ENCODE peak calls at places on chromosomes 11 and 22, in eight cellular contexts. One of them, this sample, is unnamed.

GRCh38 chr22:38317995-38318715 is 922 bp upstream of the CSNK1E start:
- DNase-seq in naive thymus-derived CD4-positive, alpha-beta T cell: no peak
- DNase-seq in A549: peak; percentile 94
- DNase-seq in psoas muscle: peak; percentile 79
- DNase-seq in GM23248: peak; percentile 99
- DNase-seq in cardiac muscle cell: no peak
- DNase-seq in CD8-positive, alpha-beta memory T cell: no peak
- DNase-seq in RWPE2: peak; percentile 94
- DNase-seq in this sample: peak; percentile 99

GRCh38 chr11:40054631-40055030 is 1404.8 kb downstream of the LRRC4C start:
- DNase-seq in naive thymus-derived CD4-positive, alpha-beta T cell: no peak
- DNase-seq in A549: no peak
- DNase-seq in psoas muscle: no peak
- DNase-seq in GM23248: no peak
- DNase-seq in cardiac muscle cell: no peak
- DNase-seq in CD8-positive, alpha-beta memory T cell: no peak
- DNase-seq in RWPE2: no peak
- DNase-seq in this sample: no peak

GRCh38 chr11:117928818-117929567 is at the start of gene TMPRSS13:
- DNase-seq in naive thymus-derived CD4-positive, alpha-beta T cell: no peak
- DNase-seq in A549: no peak
- DNase-seq in psoas muscle: no peak
- DNase-seq in GM23248: no peak
- DNase-seq in cardiac muscle cell: no peak
- DNase-seq in CD8-positive, alpha-beta memory T cell: no peak
- DNase-seq in RWPE2: no peak
- DNase-seq in this sample: peak; percentile 94

GRCh38 chr11:74670171-74670570 is 61.1 kb downstream of the CHRDL2 start:
- DNase-seq in naive thymus-derived CD4-positive, alpha-beta T cell: no peak
- DNase-seq in A549: no peak
- DNase-seq in psoas muscle: no peak
- DNase-seq in GM23248: no peak
- DNase-seq in cardiac muscle cell: no peak
- DNase-seq in CD8-positive, alpha-beta memory T cell: no peak
- DNase-seq in RWPE2: no peak
- DNase-seq in this sample: no peak

GRCh38 chr11:134580635-134581025 is 168.6 kb upstream of the B3GAT1 start:
- DNase-seq in naive thymus-derived CD4-positive, alpha-beta T cell: no peak
- DNase-seq in A549: no peak
- DNase-seq in psoas muscle: no peak
- DNase-seq in GM23248: no peak
- DNase-seq in cardiac muscle cell: no peak
- DNase-seq in CD8-positive, alpha-beta memory T cell: no peak
- DNase-seq in RWPE2: no peak
- DNase-seq in this sample: no peak

GRCh38 chr22:20424937-20425587 is 12.6 kb downstream of the SCARF2 start:
- DNase-seq in naive thymus-derived CD4-positive, alpha-beta T cell: no peak
- DNase-seq in A549: no peak
- DNase-seq in psoas muscle: peak; percentile 80
- DNase-seq in GM23248: no peak
- DNase-seq in cardiac muscle cell: no peak
- DNase-seq in CD8-positive, alpha-beta memory T cell: no peak
- DNase-seq in RWPE2: peak; percentile 51
- DNase-seq in this sample: no peak

GRCh38 chr11:44708063-44708462 is 18.7 kb upstream of the TSPAN18 start:
- DNase-seq in naive thymus-derived CD4-positive, alpha-beta T cell: no peak
- DNase-seq in A549: no peak
- DNase-seq in psoas muscle: no peak
- DNase-seq in GM23248: no peak
- DNase-seq in cardiac muscle cell: no peak
- DNase-seq in CD8-positive, alpha-beta memory T cell: no peak
- DNase-seq in RWPE2: no peak
- DNase-seq in this sample: no peak

GRCh38 chr11:58629857-58630256 is 7.4 kb downstream of the CNTF start:
- DNase-seq in naive thymus-derived CD4-positive, alpha-beta T cell: peak; percentile 32
- DNase-seq in A549: peak; percentile 31
- DNase-seq in psoas muscle: no peak
- DNase-seq in GM23248: peak; percentile 82
- DNase-seq in cardiac muscle cell: peak; percentile 53
- DNase-seq in CD8-positive, alpha-beta memory T cell: no peak
- DNase-seq in RWPE2: no peak
- DNase-seq in this sample: no peak

GRCh38 chr22:40236131-40236665 is 58.5 kb downstream of the TNRC6B start:
- DNase-seq in naive thymus-derived CD4-positive, alpha-beta T cell: no peak
- DNase-seq in A549: no peak
- DNase-seq in psoas muscle: no peak
- DNase-seq in GM23248: no peak
- DNase-seq in cardiac muscle cell: no peak
- DNase-seq in CD8-positive, alpha-beta memory T cell: no peak
- DNase-seq in RWPE2: no peak
- DNase-seq in this sample: no peak

GRCh38 chr11:67627394-67627787 is 2.3 kb downstream of the NUDT8 start:
- DNase-seq in naive thymus-derived CD4-positive, alpha-beta T cell: no peak
- DNase-seq in A549: no peak
- DNase-seq in psoas muscle: peak; percentile 35
- DNase-seq in GM23248: no peak
- DNase-seq in cardiac muscle cell: no peak
- DNase-seq in CD8-positive, alpha-beta memory T cell: no peak
- DNase-seq in RWPE2: peak; percentile 53
- DNase-seq in this sample: no peak

GRCh38 chr11:10485646-10486045 is 30.6 kb downstream of the AMPD3 start:
- DNase-seq in naive thymus-derived CD4-positive, alpha-beta T cell: no peak
- DNase-seq in A549: no peak
- DNase-seq in psoas muscle: no peak
- DNase-seq in GM23248: no peak
- DNase-seq in cardiac muscle cell: no peak
- DNase-seq in CD8-positive, alpha-beta memory T cell: no peak
- DNase-seq in RWPE2: no peak
- DNase-seq in this sample: no peak

DNA sequence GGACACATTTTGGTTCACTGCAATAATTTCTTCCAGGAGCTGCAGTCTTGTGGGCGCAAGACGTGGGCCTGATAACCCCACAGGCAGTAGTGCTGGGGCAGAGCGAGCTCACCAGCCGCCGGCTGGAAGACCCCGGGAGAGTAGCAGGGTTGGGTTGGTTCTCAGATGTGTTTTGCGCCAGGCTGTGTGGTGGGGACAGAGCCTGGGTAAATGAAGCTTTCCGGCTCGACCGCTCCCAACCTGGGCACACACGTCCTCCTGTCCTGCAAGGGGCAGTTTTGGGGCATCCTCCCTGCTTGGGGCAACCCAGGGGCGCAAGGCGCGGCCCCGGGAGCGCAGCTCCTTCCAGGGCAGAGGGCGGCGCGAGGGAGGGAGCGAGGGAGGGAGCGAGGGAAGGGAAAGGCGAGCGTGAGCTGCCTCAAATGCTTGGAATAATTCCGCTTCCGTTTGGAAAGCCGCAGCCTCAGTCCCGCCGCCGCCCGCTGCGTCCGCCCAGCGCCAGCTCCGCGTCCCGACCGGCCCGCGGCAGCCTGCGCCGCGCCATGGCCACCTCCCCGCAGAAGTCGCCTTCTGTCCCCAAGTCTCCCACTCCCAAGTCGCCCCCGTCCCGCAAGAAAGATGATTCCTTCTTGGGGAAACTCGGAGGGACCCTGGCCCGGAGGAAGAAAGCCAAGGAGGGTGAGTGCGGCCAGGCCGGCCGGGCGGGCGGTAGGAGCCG is at the start of gene PARVA:
- DNase-seq in naive thymus-derived CD4-positive, alpha-beta T cell: peak; percentile 10
- DNase-seq in A549: peak; percentile 25
- DNase-seq in psoas muscle: peak; percentile 76
- DNase-seq in GM23248: peak; percentile 94
- DNase-seq in cardiac muscle cell: peak; percentile 91
- DNase-seq in CD8-positive, alpha-beta memory T cell: no peak
- DNase-seq in RWPE2: no peak
- DNase-seq in this sample: peak; percentile 66
- H3K4me3 ChIP-seq in naive thymus-derived CD4-positive, alpha-beta T cell: peak within 1 kb of the TSS; percentile 17
- H3K4me3 ChIP-seq in A549: peak within 1 kb of the TSS; percentile 59
- H3K4me3 ChIP-seq in psoas muscle: peak within 1 kb of the TSS; percentile 72
- H3K4me3 ChIP-seq in GM23248: peak within 1 kb of the TSS; percentile 75
- H3K4me3 ChIP-seq in cardiac muscle cell: peak within 1 kb of the TSS; percentile 83
- H3K4me3 ChIP-seq in CD8-positive, alpha-beta memory T cell: peak within 1 kb of the TSS; percentile 41
- H3K4me3 ChIP-seq in RWPE2: peak within 1 kb of the TSS; percentile 89
- H3K4me3 ChIP-seq in this sample: peak within 1 kb of the TSS; percentile 74

GRCh38 chr22:49491726-49492125 is 335.9 kb downstream of the BRD1 start:
- DNase-seq in naive thymus-derived CD4-positive, alpha-beta T cell: no peak
- DNase-seq in A549: no peak
- DNase-seq in psoas muscle: no peak
- DNase-seq in GM23248: no peak
- DNase-seq in cardiac muscle cell: no peak
- DNase-seq in CD8-positive, alpha-beta memory T cell: no peak
- DNase-seq in RWPE2: no peak
- DNase-seq in this sample: no peak

GRCh38 chr22:49491221-49491635 is 336.4 kb downstream of the BRD1 start:
- DNase-seq in naive thymus-derived CD4-positive, alpha-beta T cell: no peak
- DNase-seq in A549: no peak
- DNase-seq in psoas muscle: no peak
- DNase-seq in GM23248: no peak
- DNase-seq in cardiac muscle cell: no peak
- DNase-seq in CD8-positive, alpha-beta memory T cell: no peak
- DNase-seq in RWPE2: no peak
- DNase-seq in this sample: no peak

GRCh38 chr22:49490692-49491091 is 337.0 kb downstream of the BRD1 start:
- DNase-seq in naive thymus-derived CD4-positive, alpha-beta T cell: no peak
- DNase-seq in A549: no peak
- DNase-seq in psoas muscle: no peak
- DNase-seq in GM23248: no peak
- DNase-seq in cardiac muscle cell: no peak
- DNase-seq in CD8-positive, alpha-beta memory T cell: no peak
- DNase-seq in RWPE2: no peak
- DNase-seq in this sample: no peak

GRCh38 chr22:49492756-49493251 is 334.9 kb downstream of the BRD1 start:
- DNase-seq in naive thymus-derived CD4-positive, alpha-beta T cell: no peak
- DNase-seq in A549: no peak
- DNase-seq in psoas muscle: no peak
- DNase-seq in GM23248: no peak
- DNase-seq in cardiac muscle cell: no peak
- DNase-seq in CD8-positive, alpha-beta memory T cell: no peak
- DNase-seq in RWPE2: no peak
- DNase-seq in this sample: no peak

DNA sequence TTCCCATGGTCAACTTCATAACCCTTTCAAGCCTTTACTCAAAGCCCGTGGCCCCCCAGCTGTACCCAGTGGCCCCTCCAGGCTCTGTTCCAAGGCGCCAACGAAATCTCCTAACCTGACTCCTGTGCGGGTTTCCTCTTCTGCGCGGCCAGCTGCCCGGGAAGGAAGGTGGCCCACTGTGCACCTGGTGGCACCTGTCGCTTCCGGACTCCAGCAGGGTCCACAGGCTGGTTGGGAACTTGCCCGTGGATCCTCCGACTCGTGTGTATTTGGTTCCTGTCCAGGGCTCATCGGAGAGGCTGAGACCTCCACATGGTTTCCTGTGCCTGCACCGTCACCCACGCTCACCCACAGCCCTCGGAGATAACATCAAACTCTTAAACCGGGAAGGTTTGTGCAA is 335.4 kb downstream of the BRD1 start:
- DNase-seq in naive thymus-derived CD4-positive, alpha-beta T cell: no peak
- DNase-seq in A549: no peak
- DNase-seq in psoas muscle: no peak
- DNase-seq in GM23248: no peak
- DNase-seq in cardiac muscle cell: no peak
- DNase-seq in CD8-positive, alpha-beta memory T cell: no peak
- DNase-seq in RWPE2: no peak
- DNase-seq in this sample: no peak
- H3K9me3 ChIP-seq in naive thymus-derived CD4-positive, alpha-beta T cell: no peaks in the 10 kb centered on the region
- H3K9me3 ChIP-seq in A549: peaks cover 3% of the 10 kb centered on the region
- H3K9me3 ChIP-seq in psoas muscle: no peaks in the 10 kb centered on the region
- H3K9me3 ChIP-seq in GM23248: no peaks in the 10 kb centered on the region
- H3K9me3 ChIP-seq in cardiac muscle cell: no peaks in the 10 kb centered on the region
- H3K9me3 ChIP-seq in CD8-positive, alpha-beta memory T cell: no peaks in the 10 kb centered on the region
- H3K9me3 ChIP-seq in RWPE2: no peaks in the 10 kb centered on the region
- H3K9me3 ChIP-seq in this sample: no peaks in the 10 kb centered on the region

GRCh38 chr11:76667856-76668255 is 2.7 kb downstream of the LRRC32 start:
- DNase-seq in naive thymus-derived CD4-positive, alpha-beta T cell: no peak
- DNase-seq in A549: no peak
- DNase-seq in psoas muscle: no peak
- DNase-seq in GM23248: no peak
- DNase-seq in cardiac muscle cell: no peak
- DNase-seq in CD8-positive, alpha-beta memory T cell: no peak
- DNase-seq in RWPE2: peak; percentile 19
- DNase-seq in this sample: no peak
- H3K27ac ChIP-seq in naive thymus-derived CD4-positive, alpha-beta T cell: no peak overlapping the region
- H3K27ac ChIP-seq in A549: no peak overlapping the region
- H3K27ac ChIP-seq in psoas muscle: peak overlapping the region; percentile 50
- H3K27ac ChIP-seq in GM23248: no peak overlapping the region
- H3K27ac ChIP-seq in cardiac muscle cell: peak overlapping the region; percentile 48
- H3K27ac ChIP-seq in CD8-positive, alpha-beta memory T cell: no peak overlapping the region
- H3K27ac ChIP-seq in RWPE2: no peak overlapping the region
- H3K27ac ChIP-seq in this sample: no peak overlapping the region

DNA sequence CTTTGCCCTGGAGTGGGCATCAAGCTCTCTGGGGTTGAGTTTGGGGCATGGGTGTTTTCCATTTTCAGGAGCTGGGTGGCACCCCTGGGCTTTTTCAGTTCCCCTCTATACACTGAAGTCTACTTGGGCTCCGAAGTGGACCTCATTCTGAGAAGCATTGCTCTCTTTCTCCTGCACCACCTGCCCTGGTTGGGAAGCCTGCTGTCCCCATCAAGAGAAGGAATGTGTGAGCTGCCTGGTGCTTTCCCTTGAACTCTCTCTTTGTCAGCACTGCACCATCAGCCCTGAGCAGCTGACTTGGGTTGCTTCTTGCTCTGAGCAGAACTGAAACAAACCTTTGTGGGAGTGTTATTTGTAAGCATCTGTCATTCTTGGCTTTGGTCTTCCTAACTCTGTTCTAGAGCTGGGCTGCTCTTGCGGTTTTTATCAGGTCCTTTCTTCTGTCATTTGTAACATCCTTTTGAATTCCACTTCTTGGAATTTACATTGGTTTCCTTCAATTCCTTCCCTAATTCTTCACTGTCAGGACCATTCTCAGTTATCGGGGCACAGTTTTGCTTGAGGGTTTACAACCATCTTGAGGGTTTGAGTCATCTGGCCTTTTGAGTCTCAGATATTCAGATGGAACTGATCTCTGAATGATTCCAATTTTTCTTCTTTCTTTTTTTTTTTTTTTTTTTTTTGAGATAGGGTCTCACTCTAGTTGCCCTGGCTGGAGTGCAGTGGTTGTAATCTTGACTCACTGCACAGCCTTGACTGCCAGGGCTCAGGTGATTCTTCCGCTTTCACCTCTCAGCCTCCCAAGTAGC is 20.5 kb downstream of the UBE2L3 start:
- DNase-seq in naive thymus-derived CD4-positive, alpha-beta T cell: no peak
- DNase-seq in A549: no peak
- DNase-seq in psoas muscle: no peak
- DNase-seq in GM23248: no peak
- DNase-seq in cardiac muscle cell: no peak
- DNase-seq in CD8-positive, alpha-beta memory T cell: no peak
- DNase-seq in RWPE2: no peak
- DNase-seq in this sample: no peak
- H3K4me3 ChIP-seq in naive thymus-derived CD4-positive, alpha-beta T cell: no peak overlapping the region
- H3K4me3 ChIP-seq in A549: no peak overlapping the region
- H3K4me3 ChIP-seq in psoas muscle: no peak overlapping the region
- H3K4me3 ChIP-seq in GM23248: no peak overlapping the region
- H3K4me3 ChIP-seq in cardiac muscle cell: no peak overlapping the region
- H3K4me3 ChIP-seq in CD8-positive, alpha-beta memory T cell: no peak overlapping the region
- H3K4me3 ChIP-seq in RWPE2: no peak overlapping the region
- H3K4me3 ChIP-seq in this sample: no peak overlapping the region

DNA sequence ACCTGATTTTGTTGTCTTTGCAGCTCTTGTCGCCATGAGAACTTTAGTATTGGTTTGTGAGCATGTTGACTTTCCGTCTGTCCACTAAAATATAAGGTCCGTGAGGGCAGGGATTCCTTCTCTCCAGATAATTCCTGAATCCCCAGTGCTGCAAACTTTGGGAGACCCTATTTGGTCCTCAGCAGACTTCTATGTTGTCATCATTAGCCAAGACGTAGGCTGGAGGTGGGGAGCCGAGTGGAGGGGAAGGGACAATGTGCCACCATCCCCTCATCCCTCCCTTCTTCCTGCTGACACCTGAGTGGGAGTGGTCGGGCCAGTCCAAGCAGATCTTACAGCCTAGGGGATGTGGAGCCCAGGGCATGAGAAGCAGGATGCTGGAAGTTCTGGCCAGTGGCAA is 690.6 kb downstream of the TBC1D22A start:
- DNase-seq in naive thymus-derived CD4-positive, alpha-beta T cell: no peak
- DNase-seq in A549: no peak
- DNase-seq in psoas muscle: no peak
- DNase-seq in GM23248: no peak
- DNase-seq in cardiac muscle cell: no peak
- DNase-seq in CD8-positive, alpha-beta memory T cell: no peak
- DNase-seq in RWPE2: no peak
- DNase-seq in this sample: no peak
- H3K9me3 ChIP-seq in naive thymus-derived CD4-positive, alpha-beta T cell: no peaks in the 10 kb centered on the region
- H3K9me3 ChIP-seq in A549: peaks cover 2% of the 10 kb centered on the region
- H3K9me3 ChIP-seq in psoas muscle: peaks cover 7% of the 10 kb centered on the region
- H3K9me3 ChIP-seq in GM23248: peaks cover 7% of the 10 kb centered on the region
- H3K9me3 ChIP-seq in cardiac muscle cell: no peaks in the 10 kb centered on the region
- H3K9me3 ChIP-seq in CD8-positive, alpha-beta memory T cell: no peaks in the 10 kb centered on the region
- H3K9me3 ChIP-seq in RWPE2: no peaks in the 10 kb centered on the region
- H3K9me3 ChIP-seq in this sample: no peaks in the 10 kb centered on the region

This sample was measured in PC-9.